ENCODE peak calls at places on chromosome 19, in nine cellular contexts. One of them, this sample, is unnamed.

GRCh38 chr19:39194832-39195542 is 1.8 kb upstream of the NCCRP1 start:
- DNase-seq in hepatocyte: no peak
- DNase-seq in endodermal cell: no peak
- DNase-seq in CD4-positive, alpha-beta T cell: no peak
- DNase-seq in fibroblast of the aortic adventitia: no peak
- DNase-seq in GM12864: no peak
- DNase-seq in fibroblast of lung: no peak
- DNase-seq in CD8-positive, alpha-beta T cell: no peak
- DNase-seq in kidney: no peak
- DNase-seq in this sample: no peak

GRCh38 chr19:7849631-7850428 is 19.8 kb downstream of the EVI5L start:
- DNase-seq in hepatocyte: no peak
- DNase-seq in endodermal cell: no peak
- DNase-seq in CD4-positive, alpha-beta T cell: no peak
- DNase-seq in fibroblast of the aortic adventitia: no peak
- DNase-seq in GM12864: no peak
- DNase-seq in fibroblast of lung: no peak
- DNase-seq in CD8-positive, alpha-beta T cell: no peak
- DNase-seq in kidney: peak
- DNase-seq in this sample: no peak

GRCh38 chr19:41882568-41883462 is at the start of gene ARHGEF1:
- DNase-seq in hepatocyte: peak
- DNase-seq in endodermal cell: peak
- DNase-seq in CD4-positive, alpha-beta T cell: peak
- DNase-seq in fibroblast of the aortic adventitia: no peak
- DNase-seq in GM12864: no peak
- DNase-seq in fibroblast of lung: peak
- DNase-seq in CD8-positive, alpha-beta T cell: peak
- DNase-seq in kidney: peak
- DNase-seq in this sample: no peak

GRCh38 chr19:435707-436412 is 25.0 kb downstream of the SHC2 start:
- DNase-seq in hepatocyte: no peak
- DNase-seq in endodermal cell: no peak
- DNase-seq in CD4-positive, alpha-beta T cell: no peak
- DNase-seq in fibroblast of the aortic adventitia: no peak
- DNase-seq in GM12864: no peak
- DNase-seq in fibroblast of lung: no peak
- DNase-seq in CD8-positive, alpha-beta T cell: no peak
- DNase-seq in kidney: no peak
- DNase-seq in this sample: no peak

GRCh38 chr19:18428837-18429674 is 8.9 kb downstream of the ISYNA1 start:
- DNase-seq in hepatocyte: peak
- DNase-seq in endodermal cell: peak
- DNase-seq in CD4-positive, alpha-beta T cell: peak
- DNase-seq in fibroblast of the aortic adventitia: peak
- DNase-seq in GM12864: no peak
- DNase-seq in fibroblast of lung: peak
- DNase-seq in CD8-positive, alpha-beta T cell: peak
- DNase-seq in kidney: peak
- DNase-seq in this sample: peak

GRCh38 chr19:42246143-42246868 is 3.9 kb upstream of the GSK3A start:
- DNase-seq in hepatocyte: peak
- DNase-seq in endodermal cell: peak
- DNase-seq in CD4-positive, alpha-beta T cell: no peak
- DNase-seq in fibroblast of the aortic adventitia: peak
- DNase-seq in GM12864: no peak
- DNase-seq in fibroblast of lung: peak
- DNase-seq in CD8-positive, alpha-beta T cell: no peak
- DNase-seq in kidney: peak
- DNase-seq in this sample: no peak

GRCh38 chr19:6765738-6766356 is 1.4 kb downstream of the SH2D3A start:
- DNase-seq in hepatocyte: peak
- DNase-seq in endodermal cell: peak
- DNase-seq in CD4-positive, alpha-beta T cell: peak
- DNase-seq in fibroblast of the aortic adventitia: no peak
- DNase-seq in GM12864: no peak
- DNase-seq in fibroblast of lung: no peak
- DNase-seq in CD8-positive, alpha-beta T cell: no peak
- DNase-seq in kidney: peak
- DNase-seq in this sample: peak

GRCh38 chr19:58518261-58519086 is 1.1 kb downstream of the ZBTB45 start:
- DNase-seq in hepatocyte: no peak
- DNase-seq in endodermal cell: no peak
- DNase-seq in CD4-positive, alpha-beta T cell: no peak
- DNase-seq in fibroblast of the aortic adventitia: no peak
- DNase-seq in GM12864: no peak
- DNase-seq in fibroblast of lung: no peak
- DNase-seq in CD8-positive, alpha-beta T cell: no peak
- DNase-seq in kidney: no peak
- DNase-seq in this sample: no peak

GRCh38 chr19:32324631-32325215 is 20.7 kb upstream of the ZNF507 start:
- DNase-seq in hepatocyte: no peak
- DNase-seq in endodermal cell: no peak
- DNase-seq in CD4-positive, alpha-beta T cell: no peak
- DNase-seq in fibroblast of the aortic adventitia: peak
- DNase-seq in GM12864: no peak
- DNase-seq in fibroblast of lung: peak
- DNase-seq in CD8-positive, alpha-beta T cell: no peak
- DNase-seq in kidney: no peak
- DNase-seq in this sample: no peak

GRCh38 chr19:5451494-5451893 is 3.7 kb upstream of the ZNRF4 start:
- DNase-seq in hepatocyte: no peak
- DNase-seq in endodermal cell: no peak
- DNase-seq in CD4-positive, alpha-beta T cell: no peak
- DNase-seq in fibroblast of the aortic adventitia: no peak
- DNase-seq in GM12864: no peak
- DNase-seq in fibroblast of lung: no peak
- DNase-seq in CD8-positive, alpha-beta T cell: no peak
- DNase-seq in kidney: peak
- DNase-seq in this sample: no peak

GRCh38 chr19:40553885-40554857 is 22.5 kb upstream of the SHKBP1 start:
- DNase-seq in hepatocyte: no peak
- DNase-seq in endodermal cell: peak
- DNase-seq in CD4-positive, alpha-beta T cell: no peak
- DNase-seq in fibroblast of the aortic adventitia: no peak
- DNase-seq in GM12864: no peak
- DNase-seq in fibroblast of lung: no peak
- DNase-seq in CD8-positive, alpha-beta T cell: no peak
- DNase-seq in kidney: peak
- DNase-seq in this sample: no peak

GRCh38 chr19:47644199-47644598 is 35.3 kb downstream of the BICRA start:
- DNase-seq in hepatocyte: no peak
- DNase-seq in endodermal cell: no peak
- DNase-seq in CD4-positive, alpha-beta T cell: no peak
- DNase-seq in fibroblast of the aortic adventitia: no peak
- DNase-seq in GM12864: no peak
- DNase-seq in fibroblast of lung: no peak
- DNase-seq in CD8-positive, alpha-beta T cell: no peak
- DNase-seq in kidney: peak
- DNase-seq in this sample: no peak

GRCh38 chr19:32675720-32676185 is at the start of gene RGS9BP:
- DNase-seq in hepatocyte: peak
- DNase-seq in endodermal cell: peak
- DNase-seq in CD4-positive, alpha-beta T cell: peak
- DNase-seq in fibroblast of the aortic adventitia: peak
- DNase-seq in GM12864: no peak
- DNase-seq in fibroblast of lung: peak
- DNase-seq in CD8-positive, alpha-beta T cell: peak
- DNase-seq in kidney: peak
- DNase-seq in this sample: peak

GRCh38 chr19:8877854-8878705 is 45.9 kb downstream of the MBD3L1 start:
- DNase-seq in hepatocyte: no peak
- DNase-seq in endodermal cell: peak
- DNase-seq in CD4-positive, alpha-beta T cell: no peak
- DNase-seq in fibroblast of the aortic adventitia: no peak
- DNase-seq in GM12864: no peak
- DNase-seq in fibroblast of lung: no peak
- DNase-seq in CD8-positive, alpha-beta T cell: no peak
- DNase-seq in kidney: no peak
- DNase-seq in this sample: no peak

GRCh38 chr19:52670046-52670445 is 31.9 kb upstream of the ZNF83 start:
- DNase-seq in hepatocyte: peak
- DNase-seq in endodermal cell: no peak
- DNase-seq in CD4-positive, alpha-beta T cell: no peak
- DNase-seq in fibroblast of the aortic adventitia: no peak
- DNase-seq in GM12864: no peak
- DNase-seq in fibroblast of lung: no peak
- DNase-seq in CD8-positive, alpha-beta T cell: no peak
- DNase-seq in kidney: no peak
- DNase-seq in this sample: no peak

GRCh38 chr19:5354403-5354802 is 13.8 kb upstream of the PTPRS start:
- DNase-seq in hepatocyte: no peak
- DNase-seq in endodermal cell: peak
- DNase-seq in CD4-positive, alpha-beta T cell: no peak
- DNase-seq in fibroblast of the aortic adventitia: no peak
- DNase-seq in GM12864: no peak
- DNase-seq in fibroblast of lung: no peak
- DNase-seq in CD8-positive, alpha-beta T cell: no peak
- DNase-seq in kidney: peak
- DNase-seq in this sample: no peak

GRCh38 chr19:47540748-47541147 is 25.9 kb upstream of the NAPA start:
- DNase-seq in hepatocyte: no peak
- DNase-seq in endodermal cell: no peak
- DNase-seq in CD4-positive, alpha-beta T cell: no peak
- DNase-seq in fibroblast of the aortic adventitia: peak
- DNase-seq in GM12864: no peak
- DNase-seq in fibroblast of lung: peak
- DNase-seq in CD8-positive, alpha-beta T cell: no peak
- DNase-seq in kidney: no peak
- DNase-seq in this sample: no peak

GRCh38 chr19:7450243-7451223 is 38.3 kb downstream of the PEX11G start:
- DNase-seq in hepatocyte: peak
- DNase-seq in endodermal cell: peak
- DNase-seq in CD4-positive, alpha-beta T cell: no peak
- DNase-seq in fibroblast of the aortic adventitia: peak
- DNase-seq in GM12864: peak
- DNase-seq in fibroblast of lung: peak
- DNase-seq in CD8-positive, alpha-beta T cell: no peak
- DNase-seq in kidney: no peak
- DNase-seq in this sample: no peak

GRCh38 chr19:38213911-38214625 is 10.0 kb downstream of the DPF1 start:
- DNase-seq in hepatocyte: no peak
- DNase-seq in endodermal cell: no peak
- DNase-seq in CD4-positive, alpha-beta T cell: peak
- DNase-seq in fibroblast of the aortic adventitia: peak
- DNase-seq in GM12864: no peak
- DNase-seq in fibroblast of lung: peak
- DNase-seq in CD8-positive, alpha-beta T cell: no peak
- DNase-seq in kidney: no peak
- DNase-seq in this sample: no peak

GRCh38 chr19:58042709-58043340 is 9.0 kb downstream of the ZSCAN1 start:
- DNase-seq in hepatocyte: no peak
- DNase-seq in endodermal cell: peak
- DNase-seq in CD4-positive, alpha-beta T cell: no peak
- DNase-seq in fibroblast of the aortic adventitia: no peak
- DNase-seq in GM12864: no peak
- DNase-seq in fibroblast of lung: no peak
- DNase-seq in CD8-positive, alpha-beta T cell: no peak
- DNase-seq in kidney: no peak
- DNase-seq in this sample: no peak

GRCh38 chr19:4320419-4320818 is 16.0 kb downstream of the FSD1 start:
- DNase-seq in hepatocyte: no peak
- DNase-seq in endodermal cell: no peak
- DNase-seq in CD4-positive, alpha-beta T cell: no peak
- DNase-seq in fibroblast of the aortic adventitia: no peak
- DNase-seq in GM12864: no peak
- DNase-seq in fibroblast of lung: no peak
- DNase-seq in CD8-positive, alpha-beta T cell: no peak
- DNase-seq in kidney: no peak
- DNase-seq in this sample: no peak

DNA sequence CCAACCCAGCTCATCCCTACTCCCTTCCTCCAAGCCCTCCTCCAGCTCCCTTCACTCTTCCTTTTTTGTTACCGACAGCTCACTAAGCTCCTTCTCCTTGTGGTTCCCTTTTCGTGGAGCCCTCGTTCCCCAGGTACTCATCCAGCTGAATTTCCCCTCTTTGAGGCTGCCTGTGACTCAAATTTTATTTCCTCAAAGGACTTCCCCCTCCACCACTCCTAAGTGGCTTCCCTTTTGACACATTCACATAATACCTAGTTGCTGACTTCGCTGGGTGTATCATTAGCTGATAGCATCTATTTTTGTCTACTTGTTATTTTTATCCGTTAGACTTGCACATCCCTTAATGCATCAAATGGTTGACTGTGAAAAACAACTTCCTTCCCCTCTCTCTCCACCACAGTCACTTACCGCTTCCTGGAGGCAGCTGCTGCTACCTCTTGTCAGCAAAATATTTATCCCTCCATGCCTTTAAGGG is 14.5 kb downstream of the FFAR2 start:
- DNase-seq in hepatocyte: no peak
- DNase-seq in endodermal cell: no peak
- DNase-seq in CD4-positive, alpha-beta T cell: peak
- DNase-seq in fibroblast of the aortic adventitia: no peak
- DNase-seq in GM12864: peak
- DNase-seq in fibroblast of lung: no peak
- DNase-seq in CD8-positive, alpha-beta T cell: peak
- DNase-seq in kidney: no peak
- DNase-seq in this sample: no peak
- TF ChIP-seq CTCF in hepatocyte: no peak
- TF ChIP-seq CTCF in endodermal cell: no peak
- TF ChIP-seq CTCF in CD4-positive, alpha-beta T cell: no peak
- TF ChIP-seq CTCF in fibroblast of the aortic adventitia: no peak
- TF ChIP-seq CTCF in GM12864: no peak
- TF ChIP-seq CTCF in fibroblast of lung: no peak
- TF ChIP-seq CTCF in CD8-positive, alpha-beta T cell: no peak
- TF ChIP-seq CTCF in kidney: no peak
- TF ChIP-seq CTCF in this sample: no peak

GRCh38 chr19:49489601-49490167 is 2.3 kb downstream of the RPL13A start:
- DNase-seq in hepatocyte: no peak
- DNase-seq in endodermal cell: no peak
- DNase-seq in CD4-positive, alpha-beta T cell: no peak
- DNase-seq in fibroblast of the aortic adventitia: no peak
- DNase-seq in GM12864: no peak
- DNase-seq in fibroblast of lung: no peak
- DNase-seq in CD8-positive, alpha-beta T cell: no peak
- DNase-seq in kidney: no peak
- DNase-seq in this sample: no peak
- TF ChIP-seq CTCF in hepatocyte: no peak
- TF ChIP-seq CTCF in endodermal cell: peak
- TF ChIP-seq CTCF in CD4-positive, alpha-beta T cell: no peak
- TF ChIP-seq CTCF in fibroblast of the aortic adventitia: no peak
- TF ChIP-seq CTCF in GM12864: peak
- TF ChIP-seq CTCF in fibroblast of lung: no peak
- TF ChIP-seq CTCF in CD8-positive, alpha-beta T cell: no peak
- TF ChIP-seq CTCF in kidney: no peak
- TF ChIP-seq CTCF in this sample: no peak

GRCh38 chr19:54189020-54189667 is at the start of gene MBOAT7:
- DNase-seq in hepatocyte: no peak
- DNase-seq in endodermal cell: no peak
- DNase-seq in CD4-positive, alpha-beta T cell: no peak
- DNase-seq in fibroblast of the aortic adventitia: no peak
- DNase-seq in GM12864: no peak
- DNase-seq in fibroblast of lung: no peak
- DNase-seq in CD8-positive, alpha-beta T cell: no peak
- DNase-seq in kidney: no peak
- DNase-seq in this sample: peak
- TF ChIP-seq CTCF in hepatocyte: peak
- TF ChIP-seq CTCF in endodermal cell: peak
- TF ChIP-seq CTCF in CD4-positive, alpha-beta T cell: no peak
- TF ChIP-seq CTCF in fibroblast of the aortic adventitia: no peak
- TF ChIP-seq CTCF in GM12864: peak
- TF ChIP-seq CTCF in fibroblast of lung: no peak
- TF ChIP-seq CTCF in CD8-positive, alpha-beta T cell: no peak
- TF ChIP-seq CTCF in kidney: peak
- TF ChIP-seq CTCF in this sample: peak

GRCh38 chr19:13579388-13580060 is 73.2 kb upstream of the CACNA1A start:
- DNase-seq in hepatocyte: no peak
- DNase-seq in endodermal cell: no peak
- DNase-seq in CD4-positive, alpha-beta T cell: no peak
- DNase-seq in fibroblast of the aortic adventitia: peak
- DNase-seq in GM12864: no peak
- DNase-seq in fibroblast of lung: no peak
- DNase-seq in CD8-positive, alpha-beta T cell: no peak
- DNase-seq in kidney: no peak
- DNase-seq in this sample: no peak
- TF ChIP-seq CTCF in hepatocyte: no peak
- TF ChIP-seq CTCF in endodermal cell: peak
- TF ChIP-seq CTCF in CD4-positive, alpha-beta T cell: no peak
- TF ChIP-seq CTCF in fibroblast of the aortic adventitia: peak
- TF ChIP-seq CTCF in GM12864: no peak
- TF ChIP-seq CTCF in fibroblast of lung: no peak
- TF ChIP-seq CTCF in CD8-positive, alpha-beta T cell: no peak
- TF ChIP-seq CTCF in kidney: no peak
- TF ChIP-seq CTCF in this sample: no peak

This sample was measured in progenitor cell of endocrine pancreas.